ENCODE peak calls at places on chromosomes 12 and 14, in seven cellular contexts. One of them, this sample, is unnamed.

GRCh38 chr14:28773917-28774691 is 7.5 kb downstream of the FOXG1 start:
- DNase-seq in GM12892: no peak
- DNase-seq in GM12891: no peak
- DNase-seq in HepG2: no peak
- DNase-seq in H1: no peak
- DNase-seq in K562: no peak
- DNase-seq in SK-N-SH: no peak
- DNase-seq in this sample: no peak

GRCh38 chr12:79782197-79782890 is 91.6 kb upstream of the PAWR start:
- DNase-seq in GM12891: no peak
- DNase-seq in H1: no peak
- DNase-seq in HepG2: no peak
- DNase-seq in SK-N-SH: no peak
- DNase-seq in K562: no peak
- DNase-seq in GM12892: no peak
- DNase-seq in this sample: no peak

GRCh38 chr12:45989277-45989856 is 1.0 kb downstream of the SCAF11 start:
- DNase-seq in H1: no peak
- DNase-seq in GM12891: no peak
- DNase-seq in SK-N-SH: no peak
- DNase-seq in HepG2: no peak
- DNase-seq in K562: no peak
- DNase-seq in GM12892: peak
- DNase-seq in this sample: no peak

GRCh38 chr12:25629341-25629740 is 76.3 kb upstream of the LMNTD1 start:
- DNase-seq in HepG2: no peak
- DNase-seq in K562: no peak
- DNase-seq in H1: no peak
- DNase-seq in GM12892: no peak
- DNase-seq in SK-N-SH: no peak
- DNase-seq in GM12891: no peak
- DNase-seq in this sample: no peak

GRCh38 chr12:85740190-85740589 is 96.0 kb downstream of the RASSF9 start:
- DNase-seq in K562: no peak
- DNase-seq in GM12892: no peak
- DNase-seq in SK-N-SH: no peak
- DNase-seq in H1: no peak
- DNase-seq in HepG2: no peak
- DNase-seq in GM12891: no peak
- DNase-seq in this sample: no peak

GRCh38 chr14:51513281-51513680 is 138.4 kb upstream of the FRMD6 start:
- DNase-seq in K562: no peak
- DNase-seq in GM12892: no peak
- DNase-seq in GM12891: no peak
- DNase-seq in SK-N-SH: no peak
- DNase-seq in H1: no peak
- DNase-seq in HepG2: no peak
- DNase-seq in this sample: no peak

GRCh38 chr12:123444396-123445026 is 8.0 kb upstream of the RILPL2 start:
- DNase-seq in HepG2: peak
- DNase-seq in GM12892: no peak
- DNase-seq in K562: no peak
- DNase-seq in GM12891: no peak
- DNase-seq in SK-N-SH: no peak
- DNase-seq in H1: no peak
- DNase-seq in this sample: no peak

GRCh38 chr14:61178226-61179060 is 102.7 kb downstream of the TMEM30B start:
- DNase-seq in H1: no peak
- DNase-seq in GM12891: no peak
- DNase-seq in K562: no peak
- DNase-seq in HepG2: peak
- DNase-seq in GM12892: no peak
- DNase-seq in SK-N-SH: no peak
- DNase-seq in this sample: no peak

DNA sequence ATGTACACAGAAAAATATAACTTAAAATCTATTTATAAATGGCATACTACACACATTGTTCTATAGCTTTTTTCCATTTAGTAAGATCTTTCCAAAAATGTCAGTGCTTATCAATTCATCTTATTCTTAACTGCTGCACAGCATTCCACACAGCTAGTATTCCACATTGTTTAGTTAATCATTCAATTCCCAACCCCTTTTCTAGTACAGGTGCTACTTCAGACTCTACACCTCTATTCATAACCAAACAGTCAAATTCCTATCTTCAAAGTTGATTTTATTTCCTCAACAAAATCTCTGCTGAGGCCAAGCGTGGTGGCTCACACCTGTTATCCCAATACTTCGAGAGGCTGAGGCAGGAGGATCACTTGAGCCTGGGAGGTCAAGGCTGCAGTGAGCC is 12.3 kb upstream of the NEK9 start:
- DNase-seq in GM12891: no peak
- DNase-seq in K562: no peak
- DNase-seq in GM12892: no peak
- DNase-seq in SK-N-SH: no peak
- DNase-seq in HepG2: no peak
- DNase-seq in H1: no peak
- DNase-seq in this sample: no peak
- TF ChIP-seq TAF1 in GM12891: no peak
- TF ChIP-seq TAF1 in K562: no peak
- TF ChIP-seq TAF1 in GM12892: no peak
- TF ChIP-seq TAF1 in SK-N-SH: no peak
- TF ChIP-seq TAF1 in HepG2: no peak
- TF ChIP-seq TAF1 in H1: no peak
- TF ChIP-seq TAF1 in this sample: no peak

DNA sequence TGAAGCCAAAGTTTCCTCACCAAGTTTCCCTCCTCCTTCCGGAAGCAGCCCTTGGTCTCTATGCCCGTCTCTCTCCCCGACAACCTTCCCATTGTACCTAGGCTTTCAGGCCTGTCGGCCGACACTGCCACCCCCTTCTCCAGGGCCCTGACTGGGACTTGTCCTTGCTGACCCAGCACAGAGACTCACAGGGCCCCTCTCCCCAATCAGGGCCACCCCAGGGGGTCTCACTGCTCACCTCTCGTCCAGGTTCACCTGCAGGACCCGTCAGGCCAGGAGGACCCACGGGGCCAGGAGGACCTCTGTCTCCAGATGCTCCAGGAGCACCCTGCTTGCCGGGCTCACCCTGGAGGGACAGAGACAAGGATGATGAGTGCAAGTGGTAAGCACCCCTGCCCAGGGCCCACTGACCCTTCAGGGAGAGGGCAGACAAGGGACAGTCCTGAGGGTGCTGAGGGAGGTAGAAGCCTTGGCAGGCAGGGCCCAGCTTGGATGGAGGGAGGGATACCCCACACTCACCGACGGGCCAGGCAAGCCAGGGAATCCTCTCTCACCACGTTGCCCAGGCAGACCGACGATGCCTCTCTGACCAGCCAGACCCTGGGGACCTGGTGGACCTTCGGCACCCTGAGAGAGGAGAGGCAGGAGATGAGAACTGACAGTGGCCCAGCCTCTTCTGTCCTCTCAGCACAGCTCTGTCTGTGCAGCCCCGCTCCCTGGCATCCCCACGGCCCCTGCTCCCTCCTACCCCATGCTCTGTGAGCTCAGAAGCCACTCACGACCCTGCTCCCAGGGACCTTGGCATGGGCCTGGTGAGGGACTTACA is 14.6 kb downstream of the TMEM106C start:
- DNase-seq in SK-N-SH: no peak
- DNase-seq in K562: no peak
- DNase-seq in GM12891: no peak
- DNase-seq in GM12892: peak
- DNase-seq in HepG2: no peak
- DNase-seq in H1: no peak
- DNase-seq in this sample: no peak
- TF ChIP-seq TAF1 in SK-N-SH: no peak
- TF ChIP-seq TAF1 in K562: no peak
- TF ChIP-seq TAF1 in GM12891: no peak
- TF ChIP-seq TAF1 in GM12892: no peak
- TF ChIP-seq TAF1 in HepG2: no peak
- TF ChIP-seq TAF1 in H1: no peak
- TF ChIP-seq TAF1 in this sample: no peak

GRCh38 chr14:93114068-93114710 is 1.5 kb downstream of the ITPK1 start:
- DNase-seq in H1: no peak
- DNase-seq in SK-N-SH: no peak
- DNase-seq in GM12891: no peak
- DNase-seq in GM12892: no peak
- DNase-seq in K562: no peak
- DNase-seq in HepG2: no peak
- DNase-seq in this sample: no peak
- TF ChIP-seq TAF1 in H1: no peak
- TF ChIP-seq TAF1 in SK-N-SH: no peak
- TF ChIP-seq TAF1 in GM12891: no peak
- TF ChIP-seq TAF1 in GM12892: no peak
- TF ChIP-seq TAF1 in K562: no peak
- TF ChIP-seq TAF1 in HepG2: no peak
- TF ChIP-seq TAF1 in this sample: no peak

GRCh38 chr12:18799561-18799960 is 61.6 kb downstream of the CAPZA3 start:
- DNase-seq in HepG2: no peak
- DNase-seq in GM12892: no peak
- DNase-seq in GM12891: no peak
- DNase-seq in H1: no peak
- DNase-seq in K562: no peak
- DNase-seq in SK-N-SH: no peak
- DNase-seq in this sample: no peak

GRCh38 chr12:18798445-18799139 is 60.7 kb downstream of the CAPZA3 start:
- DNase-seq in HepG2: peak
- DNase-seq in H1: no peak
- DNase-seq in GM12891: no peak
- DNase-seq in K562: no peak
- DNase-seq in GM12892: no peak
- DNase-seq in SK-N-SH: no peak
- DNase-seq in this sample: no peak

GRCh38 chr12:18794000-18794399 is 56.1 kb downstream of the CAPZA3 start:
- DNase-seq in SK-N-SH: no peak
- DNase-seq in GM12891: no peak
- DNase-seq in H1: no peak
- DNase-seq in HepG2: no peak
- DNase-seq in K562: no peak
- DNase-seq in GM12892: no peak
- DNase-seq in this sample: no peak

GRCh38 chr12:18799140-18799446 is 61.2 kb downstream of the CAPZA3 start:
- DNase-seq in GM12892: no peak
- DNase-seq in H1: no peak
- DNase-seq in HepG2: no peak
- DNase-seq in K562: no peak
- DNase-seq in GM12891: no peak
- DNase-seq in SK-N-SH: no peak
- DNase-seq in this sample: no peak

GRCh38 chr12:18797604-18798003 is 59.7 kb downstream of the CAPZA3 start:
- DNase-seq in H1: no peak
- DNase-seq in K562: no peak
- DNase-seq in HepG2: no peak
- DNase-seq in GM12891: no peak
- DNase-seq in SK-N-SH: no peak
- DNase-seq in GM12892: no peak
- DNase-seq in this sample: no peak
- TF ChIP-seq TAF1 in H1: no peak
- TF ChIP-seq TAF1 in K562: no peak
- TF ChIP-seq TAF1 in HepG2: no peak
- TF ChIP-seq TAF1 in GM12891: no peak
- TF ChIP-seq TAF1 in SK-N-SH: no peak
- TF ChIP-seq TAF1 in GM12892: no peak
- TF ChIP-seq TAF1 in this sample: no peak

GRCh38 chr12:27463826-27464554 is 17.5 kb downstream of the SMCO2 start:
- DNase-seq in HepG2: no peak
- DNase-seq in SK-N-SH: no peak
- DNase-seq in GM12891: no peak
- DNase-seq in H1: no peak
- DNase-seq in GM12892: no peak
- DNase-seq in K562: no peak
- DNase-seq in this sample: no peak
- TF ChIP-seq TAF1 in HepG2: no peak
- TF ChIP-seq TAF1 in SK-N-SH: no peak
- TF ChIP-seq TAF1 in GM12891: no peak
- TF ChIP-seq TAF1 in H1: no peak
- TF ChIP-seq TAF1 in GM12892: no peak
- TF ChIP-seq TAF1 in K562: no peak
- TF ChIP-seq TAF1 in this sample: no peak

GRCh38 chr12:33012226-33012625 is 115.6 kb upstream of the PKP2 start:
- DNase-seq in H1: no peak
- DNase-seq in SK-N-SH: no peak
- DNase-seq in GM12892: no peak
- DNase-seq in K562: no peak
- DNase-seq in HepG2: no peak
- DNase-seq in GM12891: no peak
- DNase-seq in this sample: no peak
- TF ChIP-seq TAF1 in H1: no peak
- TF ChIP-seq TAF1 in SK-N-SH: no peak
- TF ChIP-seq TAF1 in GM12892: no peak
- TF ChIP-seq TAF1 in K562: no peak
- TF ChIP-seq TAF1 in HepG2: no peak
- TF ChIP-seq TAF1 in GM12891: no peak
- TF ChIP-seq TAF1 in this sample: no peak

This sample was measured in GM12878.